ENCODE peak calls at places on chromosomes 3 and 15, in seven cellular contexts. R is HS-27A; P is NCI-H146; A is hypothalamus; Y is HTR-8/SVneo; B is dermis microvascular lymphatic vessel endothelial cell; U is activated naive CD8-positive, alpha-beta T cell treated with anti-CD3 and anti-CD28 coated beads for 36 hours. W is an unnamed sample.

GRCh38 chr15:92937880-92938279 is 37.8 kb downstream of the CHD2 start:
- DNase-seq in R (no peak), P (no peak), A (no peak), Y (no peak), B (no peak), U (no peak), W (no peak)

GRCh38 chr3:14130707-14131106 is 5.9 kb downstream of the TMEM43 start:
- DNase-seq in R (no peak), P (no peak), A (no peak), Y (no peak), B (no peak), U (no peak), W (no peak)

GRCh38 chr3:57518276-57518914 is 25.7 kb downstream of the DNAH12 start:
- DNase-seq in R (peak; percentile 79), P (no peak), A (no peak), Y (peak; percentile 36), B (peak; percentile 39), U (no peak), W (peak; percentile 47)

GRCh38 chr3:57434041-57434440 is 110.1 kb downstream of the DNAH12 start:
- DNase-seq in R (no peak), P (peak; percentile 15), A (no peak), Y (peak; percentile 41), B (peak; percentile 53), U (no peak), W (peak; percentile 54)

GRCh38 chr15:65423150-65423976 is 616 bp upstream of the IGDCC4 start:
- DNase-seq in R (no peak), P (peak; percentile 4), A (no peak), Y (no peak), B (no peak), U (no peak), W (no peak)

GRCh38 chr3:133152821-133153220 is 114.6 kb downstream of the TMEM108 start:
- DNase-seq in R (no peak), P (no peak), A (no peak), Y (no peak), B (no peak), U (no peak), W (no peak)

GRCh38 chr3:193510154-193510553 is 44.5 kb downstream of the ATP13A4 start:
- DNase-seq in R (no peak), P (no peak), A (no peak), Y (no peak), B (no peak), U (no peak), W (no peak)

GRCh38 chr3:196711838-196712513 is at the start of the genes CEP19 and PIGX:
- DNase-seq in R (no peak), P (peak; percentile 85), A (peak; percentile 82), Y (peak; percentile 91), B (peak; percentile 86), U (peak; percentile 92), W (peak; percentile 84)

GRCh38 chr3:2029559-2029958 is 69.1 kb upstream of the CNTN4 start:
- DNase-seq in R (no peak), P (no peak), A (no peak), Y (no peak), B (no peak), U (no peak), W (no peak)

GRCh38 chr3:112101946-112102345 is 15.8 kb downstream of the C3orf52 start:
- DNase-seq in R (no peak), P (no peak), A (no peak), Y (peak; percentile 37), B (peak; percentile 75), U (no peak), W (peak; percentile 20)

GRCh38 chr15:80518522-80518921 is 114.3 kb downstream of the ARNT2 start:
- DNase-seq in R (no peak), P (no peak), A (no peak), Y (no peak), B (no peak), U (no peak), W (no peak)

GRCh38 chr3:99407257-99407656 is 231.1 kb upstream of the COL8A1 start:
- DNase-seq in R (no peak), P (no peak), A (no peak), Y (no peak), B (no peak), U (no peak), W (no peak)

GRCh38 chr3:15387171-15387581 is 40.2 kb downstream of the METTL6 start:
- DNase-seq in R (no peak), P (no peak), A (no peak), Y (no peak), B (peak; percentile 52), U (no peak), W (peak; percentile 16)

GRCh38 chr3:29282431-29283296 is 1.8 kb downstream of the RBMS3 start:
- DNase-seq in R (no peak), P (no peak), A (no peak), Y (no peak), B (peak; percentile 76), U (no peak), W (peak; percentile 77)

GRCh38 chr15:43912991-43913927 is 86.5 kb downstream of the WDR76 start:
- DNase-seq in R (peak; percentile 93), P (no peak), A (no peak), Y (peak; percentile 91), B (peak; percentile 97), U (no peak), W (peak; percentile 53)

GRCh38 chr3:126053949-126054569 is 29.9 kb downstream of the SLC41A3 start:
- DNase-seq in R (no peak), P (no peak), A (no peak), Y (no peak), B (no peak), U (no peak), W (no peak)